ENCODE peak calls at places on chromosomes 2 and 18, in eight cellular contexts. D, H, C, X, R, L, O and K are unnamed samples.

GRCh38 chr18:57959278-57959677 is 84.7 kb upstream of the NEDD4L start:
- DNase-seq in D (no peak), H (peak; percentile 56), C (peak; percentile 8), X (no peak), R (peak; percentile 69), L (no peak), O (peak; percentile 7), K (peak; percentile 40)

GRCh38 chr2:234556848-234557573 is 60.1 kb upstream of the ARL4C start:
- DNase-seq in D (no peak), H (peak; percentile 33), C (no peak), X (no peak), R (peak; percentile 28), L (no peak), O (no peak), K (no peak)

GRCh38 chr2:206856474-206856873 is 82.8 kb upstream of the CPO start:
- DNase-seq in D (no peak), H (peak; percentile 70), C (no peak), X (no peak), R (no peak), L (no peak), O (peak; percentile 9), K (no peak)

GRCh38 chr2:63700276-63700675 is 111.5 kb downstream of the MDH1 start:
- DNase-seq in D (no peak), H (peak; percentile 20), C (no peak), X (no peak), R (no peak), L (no peak), O (no peak), K (no peak)

GRCh38 chr2:20227894-20228505 is 3.1 kb upstream of the SDC1 start:
- DNase-seq in D (peak; percentile 39), H (no peak), C (no peak), X (no peak), R (no peak), L (no peak), O (no peak), K (no peak)

GRCh38 chr18:43486462-43486861 is 209.2 kb upstream of the SYT4 start:
- DNase-seq in D (no peak), H (no peak), C (peak; percentile 15), X (no peak), R (peak; percentile 37), L (no peak), O (no peak), K (no peak)

GRCh38 chr2:60461421-60462108 is 91.9 kb downstream of the BCL11A start:
- DNase-seq in D (no peak), H (no peak), C (no peak), X (no peak), R (no peak), L (no peak), O (no peak), K (no peak)

GRCh38 chr2:217835931-217836881 is 166.6 kb downstream of the TNS1 start:
- DNase-seq in D (no peak), H (peak; percentile 87), C (no peak), X (no peak), R (no peak), L (peak; percentile 78), O (peak; percentile 81), K (no peak)

GRCh38 chr18:44543387-44543786 is 137.3 kb upstream of the SETBP1 start:
- DNase-seq in D (no peak), H (no peak), C (no peak), X (no peak), R (no peak), L (no peak), O (no peak), K (no peak)